ENCODE peak calls at places on chromosomes 4 and X, in four cellular contexts. B, M, U and Z are unnamed samples.

GRCh38 chr4:103445377-103445776 is 247.2 kb upstream of the CENPE start:
- DNase-seq in B (no peak), M (no peak), U (no peak), Z (no peak)

GRCh38 chr4:110540606-110541440 is 64.9 kb downstream of the ENPEP start:
- DNase-seq in B (no peak), M (no peak), U (peak; percentile 72), Z (no peak)

GRCh38 chr4:83197555-83198235 is 83.2 kb upstream of the PLAC8 start:
- DNase-seq in B (no peak), M (no peak), U (no peak), Z (peak; percentile 89)

GRCh38 chr4:41318839-41319530 is 62.3 kb downstream of the UCHL1 start:
- DNase-seq in B (no peak), M (no peak), U (no peak), Z (no peak)

GRCh38 chr4:152807294-152807829 is 27.6 kb downstream of the ARFIP1 start:
- DNase-seq in B (peak; percentile 50), M (no peak), U (no peak), Z (no peak)

GRCh38 chrX:16839852-16840460 is 30.2 kb downstream of the RBBP7 start:
- DNase-seq in B (no peak), M (peak; percentile 5), U (peak; percentile 54), Z (no peak)

GRCh38 chrX:12076046-12076445 is 62.2 kb upstream of the FRMPD4 start:
- DNase-seq in B (no peak), M (no peak), U (no peak), Z (no peak)

GRCh38 chr4:80322716-80323115 is 12.8 kb upstream of the CFAP299 start:
- DNase-seq in B (peak; percentile 29), M (no peak), U (peak; percentile 59), Z (no peak)

GRCh38 chrX:107574054-107574683 is 54.1 kb upstream of the PRPS1 start:
- DNase-seq in B (no peak), M (no peak), U (peak; percentile 23), Z (no peak)

GRCh38 chr4:31674313-31674947 is 954.3 kb downstream of the PCDH7 start:
- DNase-seq in B (no peak), M (no peak), U (peak; percentile 16), Z (no peak)

GRCh38 chr4:154004028-154004427 is 215.1 kb upstream of the SFRP2 start:
- DNase-seq in B (no peak), M (no peak), U (no peak), Z (no peak)